ENCODE peak calls at places on chromosomes 3 and 15, in nine cellular contexts. M is colonic mucosa, U is H1, C is astrocyte of the spinal cord, N is endothelial cell, R is Peyer's patch, P is SK-N-SH, T is GM13976, W is heart left ventricle. F is an unnamed sample.
A peak's percentile ranks its signal among the peaks of the same experiment; 100 is the strongest.

GRCh38 chr15:35141743-35142356 is 56.8 kb upstream of the NANOGP8 start:
- DNase-seq in C (peak; percentile 74), P (no peak), T (no peak), W (no peak), U (no peak), M (no peak), N (no peak), R (no peak), F (no peak)

GRCh38 chr3:23861689-23862088 is 55.1 kb downstream of the NKIRAS1 start:
- DNase-seq in R (no peak), T (no peak), N (no peak), C (no peak), M (no peak), U (no peak), P (no peak), W (no peak), F (no peak)

GRCh38 chr3:65950340-65951326 is 88.1 kb downstream of the MAGI1 start:
- DNase-seq in W (no peak), P (no peak), U (peak; percentile 47), M (no peak), C (no peak), R (no peak), N (no peak), T (no peak), F (no peak)

GRCh38 chr3:188294823-188295487 is 141.0 kb downstream of the LPP start:
- DNase-seq in N (no peak), T (no peak), P (no peak), R (no peak), C (peak; percentile 96), M (peak; percentile 41), U (no peak), W (no peak), F (no peak)

GRCh38 chr3:64388886-64389285 is 163.6 kb upstream of the PRICKLE2 start:
- DNase-seq in W (no peak), P (no peak), M (no peak), N (no peak), T (no peak), C (peak; percentile 33), R (no peak), U (no peak), F (no peak)

GRCh38 chr15:72285927-72286516 is 13.7 kb upstream of the PARP6 start:
- DNase-seq in U (peak; percentile 27), C (peak; percentile 18), R (peak; percentile 77), M (peak; percentile 46), T (peak; percentile 43), P (peak; percentile 41), W (peak; percentile 38), N (peak; percentile 61), F (peak; percentile 28)

GRCh38 chr3:53890726-53891499 is 746 bp downstream of the SELENOK start:
- DNase-seq in P (peak; percentile 47), N (no peak), W (no peak), C (peak; percentile 33), U (no peak), M (peak; percentile 60), R (peak; percentile 82), T (peak; percentile 31), F (no peak)

GRCh38 chr15:65077981-65078352 is 1.4 kb downstream of the KBTBD13 start:
- DNase-seq in T (peak; percentile 73), M (peak; percentile 87), P (peak; percentile 61), W (peak; percentile 72), N (peak; percentile 74), U (peak; percentile 84), R (peak; percentile 92), C (peak; percentile 47), F (peak; percentile 64)

GRCh38 chr15:84855032-84855645 is 29.3 kb upstream of the SLC28A1 start:
- DNase-seq in M (no peak), U (no peak), T (no peak), C (no peak), P (no peak), R (no peak), W (no peak), N (no peak), F (no peak)

GRCh38 chr15:75151214-75152128 is 50.2 kb upstream of the C15orf39 start:
- DNase-seq in P (no peak), N (no peak), W (no peak), C (no peak), U (no peak), R (no peak), M (no peak), T (no peak), F (no peak)

GRCh38 chr15:75145027-75145841 is 56.4 kb upstream of the C15orf39 start:
- DNase-seq in T (no peak), C (no peak), R (peak; percentile 35), U (no peak), P (no peak), W (no peak), N (no peak), M (no peak), F (no peak)

GRCh38 chr15:75149911-75150709 is 51.6 kb upstream of the C15orf39 start:
- DNase-seq in N (no peak), U (no peak), M (no peak), T (no peak), C (peak; percentile 26), W (no peak), P (no peak), R (no peak), F (no peak)

GRCh38 chr15:75152382-75153079 is 49.2 kb upstream of the C15orf39 start:
- DNase-seq in P (no peak), U (no peak), T (no peak), M (no peak), N (no peak), R (peak; percentile 7), W (no peak), C (no peak), F (no peak)

GRCh38 chr15:75148293-75148692 is 53.4 kb upstream of the C15orf39 start:
- DNase-seq in R (no peak), U (no peak), C (no peak), P (no peak), N (no peak), M (no peak), T (no peak), W (no peak), F (no peak)
- TF ChIP-seq CTCF in R (no peak), U (no peak), C (no peak), P (no peak), N (no peak), M (no peak), T (no peak), W (no peak), F (no peak)

GRCh38 chr3:49841126-49841525 is 15.2 kb downstream of the TRAIP start:
- DNase-seq in C (peak; percentile 15), N (peak; percentile 64), W (no peak), P (no peak), R (peak; percentile 55), M (no peak), T (no peak), U (peak; percentile 9), F (peak; percentile 26)
- TF ChIP-seq CTCF in C (peak; percentile 55), N (no peak), W (peak; percentile 41), P (peak; percentile 51), R (peak; percentile 15), M (no peak), T (peak; percentile 27), U (peak; percentile 67), F (peak; percentile 29)

DNA sequence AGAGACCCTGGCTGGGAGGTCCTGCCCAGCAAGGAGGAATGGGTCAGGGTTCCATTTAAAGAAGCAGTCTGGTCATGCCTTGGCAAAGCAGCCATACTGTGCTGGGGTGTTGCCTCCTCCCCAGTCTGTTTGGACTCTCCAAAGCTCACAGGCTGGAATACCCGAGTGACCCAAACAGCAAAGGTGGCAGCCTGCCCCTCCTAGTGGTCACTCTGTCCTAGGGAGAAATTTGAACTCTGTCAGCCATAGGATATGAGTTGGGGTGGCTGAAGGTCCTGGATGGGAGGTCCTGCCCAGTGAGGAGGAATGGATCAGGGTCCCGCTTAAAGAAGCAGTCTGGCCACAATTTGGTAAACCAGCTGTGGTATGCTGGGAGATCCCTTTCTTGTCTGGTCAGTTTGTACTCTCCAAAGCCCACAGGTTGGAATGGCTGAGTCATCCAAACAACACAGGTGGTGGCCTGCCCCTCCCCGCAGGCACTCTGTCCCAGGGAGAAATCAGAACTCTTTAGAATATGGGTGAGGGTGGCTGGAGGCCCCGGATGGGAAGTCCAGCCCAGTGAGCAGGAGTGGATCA is 45.0 kb downstream of the CCR1 start:
- DNase-seq in P (no peak), R (no peak), W (no peak), M (no peak), C (no peak), N (no peak), T (no peak), U (no peak), F (no peak)
- TF ChIP-seq CTCF in P (no peak), R (no peak), W (no peak), M (no peak), C (no peak), N (no peak), T (no peak), U (peak; percentile 19), F (no peak)

GRCh38 chr3:38137615-38138346 is 680 bp upstream of the MYD88 start:
- DNase-seq in U (no peak), N (peak; percentile 30), C (no peak), P (peak; percentile 44), M (peak; percentile 49), T (peak; percentile 49), W (no peak), R (peak; percentile 60), F (no peak)
- TF ChIP-seq CTCF in U (no peak), N (no peak), C (peak; percentile 13), P (peak; percentile 18), M (no peak), T (no peak), W (no peak), R (peak; percentile 11), F (no peak)

DNA sequence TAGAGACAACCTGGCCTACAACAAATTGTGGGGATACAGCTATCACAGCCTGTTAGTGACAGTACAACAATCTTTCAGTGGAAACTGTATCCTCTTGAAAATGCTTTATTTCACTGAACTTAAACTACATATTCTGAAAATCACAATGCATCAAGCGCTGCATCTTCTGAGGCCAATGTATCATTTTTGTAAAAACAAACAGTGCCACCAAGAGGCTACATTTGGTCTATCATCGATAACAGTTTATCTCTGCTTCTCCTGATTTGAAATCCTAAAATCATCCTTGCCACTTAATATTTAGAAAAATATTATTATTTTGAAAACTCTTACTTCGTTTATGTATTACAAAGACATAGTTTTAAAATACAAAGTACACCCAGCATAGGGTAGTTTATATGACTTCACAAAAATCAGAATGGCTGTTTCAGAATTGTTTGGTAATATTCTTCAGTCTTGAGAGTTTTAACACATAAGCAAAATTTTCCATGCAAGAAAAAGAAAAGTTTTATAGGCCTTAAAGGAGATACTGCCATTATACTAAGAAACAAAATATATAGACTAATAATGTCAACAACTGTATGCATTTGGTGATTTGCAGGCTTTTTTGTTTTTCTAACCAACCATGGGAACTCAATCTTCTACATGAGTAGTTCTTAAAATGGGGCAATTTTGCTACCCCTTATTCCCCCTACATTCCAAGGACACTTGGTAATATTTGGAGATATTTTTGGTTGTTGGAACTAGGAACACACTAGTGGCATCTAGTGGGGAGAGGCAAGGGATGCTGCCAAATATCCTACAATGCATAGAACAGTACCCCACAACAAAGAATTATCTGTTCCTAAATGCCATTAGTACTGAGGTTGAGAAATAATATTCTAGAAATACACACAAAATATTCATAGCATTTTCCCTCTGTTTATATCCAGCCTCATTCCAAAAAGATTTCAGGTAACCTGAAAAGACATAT is 42.3 kb downstream of the WDR72 start:
- DNase-seq in U (no peak), M (no peak), T (no peak), P (no peak), R (no peak), W (no peak), C (peak; percentile 27), N (no peak), F (no peak)
- TF ChIP-seq CTCF in U (no peak), M (no peak), T (no peak), P (peak; percentile 52), R (no peak), W (peak; percentile 24), C (peak; percentile 30), N (peak; percentile 34), F (peak; percentile 35)

GRCh38 chr3:30941342-30941741 is 46.9 kb upstream of the GADL1 start:
- DNase-seq in W (no peak), U (no peak), C (no peak), M (no peak), P (no peak), N (no peak), R (no peak), T (no peak), F (no peak)
- TF ChIP-seq CTCF in W (no peak), U (no peak), C (no peak), M (no peak), P (no peak), N (no peak), R (no peak), T (no peak), F (no peak)

F was measured in nephron progenitor cell.